ENCODE peak calls at places on chromosomes 3 and 15, in five cellular contexts. P is mesenchymal stem cell; F is IMR-90; H is kidney tubule cell; T is activated naive CD8-positive, alpha-beta T cell treated with anti-CD3 and anti-CD28 coated beads, Interleukin-2, amount 50 U/mL, for 24 hours. D is an unnamed sample.

GRCh38 chr15:97961067-97961954 is 808 bp downstream of the ARRDC4 start:
- DNase-seq in T (peak), F (peak), P (peak), H (peak), D (peak)

GRCh38 chr3:58063424-58063823 is 55.2 kb downstream of the FLNB start:
- DNase-seq in F (peak), T (no peak), H (peak), P (no peak), D (peak)

GRCh38 chr3:187368251-187368733 is at the start of gene RTP4:
- DNase-seq in T (peak), P (peak), H (peak), F (peak), D (peak)

GRCh38 chr15:52710050-52710709 is 31.0 kb upstream of the ATOSA start:
- DNase-seq in P (no peak), T (no peak), H (no peak), F (no peak), D (no peak)

GRCh38 chr3:149203758-149204157 is 17.9 kb downstream of the CP start:
- DNase-seq in F (no peak), P (no peak), T (no peak), H (no peak), D (no peak)

GRCh38 chr15:99466701-99467337 is 99.0 kb upstream of the MEF2A start:
- DNase-seq in T (no peak), H (no peak), P (no peak), F (no peak), D (peak)

GRCh38 chr3:186619787-186620212 is 6.9 kb downstream of the AHSG start:
- DNase-seq in F (no peak), P (no peak), H (no peak), T (no peak), D (no peak)

GRCh38 chr15:76235186-76235826 is 76.0 kb downstream of the ETFA start:
- DNase-seq in F (peak), H (peak), T (no peak), P (peak), D (peak)

GRCh38 chr3:133606342-133606741 is 32.9 kb downstream of the CDV3 start:
- DNase-seq in F (no peak), P (no peak), H (no peak), T (no peak), D (no peak)

GRCh38 chr3:72041531-72041930 is 256.6 kb upstream of the PROK2 start:
- DNase-seq in T (no peak), F (no peak), P (no peak), H (no peak), D (no peak)

GRCh38 chr15:80580536-80581260 is 114.4 kb upstream of the ABHD17C start:
- DNase-seq in T (no peak), F (no peak), H (no peak), P (no peak), D (no peak)